ENCODE peak calls at places on chromosomes 6 and 20, in six cellular contexts. W is MCF 10A, J is A673, R is fibroblast of lung, A is GM12878, U is adrenal gland. H is an unnamed sample.

GRCh38 chr6:1086446-1086845 is 225.5 kb upstream of the FOXQ1 start:
- DNase-seq in W (no peak), J (no peak), R (no peak), A (no peak), U (no peak), H (no peak)

GRCh38 chr6:170128811-170129681 is 161.8 kb downstream of the DLL1 start:
- DNase-seq in W (no peak), J (no peak), R (no peak), A (no peak), U (peak; percentile 8), H (no peak)

GRCh38 chr6:21592953-21593352 is 598 bp upstream of the SOX4 start:
- DNase-seq in W (no peak), J (no peak), R (no peak), A (no peak), U (no peak), H (no peak)

GRCh38 chr20:29298759-29299613 is 1958.5 kb upstream of the DEFB115 start:
- DNase-seq in W (no peak), J (no peak), R (peak; percentile 16), A (no peak), U (no peak), H (no peak)

GRCh38 chr6:52415917-52416628 is 4.1 kb upstream of the EFHC1 start:
- DNase-seq in W (peak; percentile 29), J (no peak), R (peak; percentile 56), A (no peak), U (no peak), H (no peak)

GRCh38 chr6:20404641-20405032 is 3.0 kb downstream of the E2F3 start:
- DNase-seq in W (peak; percentile 76), J (peak; percentile 87), R (peak; percentile 74), A (peak; percentile 56), U (peak; percentile 46), H (peak; percentile 71)

GRCh38 chr6:112235956-112236355 is 18.4 kb downstream of the LAMA4 start:
- DNase-seq in W (peak; percentile 47), J (no peak), R (peak; percentile 81), A (no peak), U (no peak), H (no peak)

GRCh38 chr6:31356216-31356945 is 598 bp downstream of the HLA-B start:
- DNase-seq in W (peak; percentile 8), J (peak; percentile 20), R (peak; percentile 30), A (no peak), U (peak; percentile 46), H (peak; percentile 30)

GRCh38 chr6:46893648-46894047 is 28.1 kb downstream of the ADGRF5 start:
- DNase-seq in W (no peak), J (no peak), R (no peak), A (no peak), U (peak; percentile 31), H (no peak)

GRCh38 chr20:61918548-61918947 is 147.1 kb downstream of the TAF4 start:
- DNase-seq in W (no peak), J (no peak), R (no peak), A (no peak), U (no peak), H (no peak)

GRCh38 chr6:162964703-162965140 is 236.9 kb downstream of the PACRG start:
- DNase-seq in W (peak; percentile 93), J (peak; percentile 89), R (peak; percentile 100), A (no peak), U (peak; percentile 29), H (no peak)

GRCh38 chr6:56916849-56917551 is 37.9 kb upstream of the BEND6 start:
- DNase-seq in W (no peak), J (no peak), R (no peak), A (no peak), U (no peak), H (no peak)

GRCh38 chr6:104625536-104625935 is 234.2 kb downstream of the HACE1 start:
- DNase-seq in W (peak; percentile 96), J (no peak), R (peak; percentile 3), A (no peak), U (no peak), H (no peak)

GRCh38 chr6:158347335-158347734 is 35.1 kb downstream of the TULP4 start:
- DNase-seq in W (no peak), J (no peak), R (no peak), A (no peak), U (no peak), H (no peak)

GRCh38 chr6:56104591-56104990 is 142.8 kb downstream of the COL21A1 start:
- DNase-seq in W (no peak), J (no peak), R (no peak), A (no peak), U (no peak), H (no peak)

GRCh38 chr20:58293453-58293852 is 16.1 kb upstream of the RAB22A start:
- DNase-seq in W (peak; percentile 14), J (peak; percentile 75), R (no peak), A (no peak), U (no peak), H (peak; percentile 71)

GRCh38 chr6:85124472-85125428 is 325.1 kb upstream of the NT5E start:
- DNase-seq in W (peak; percentile 32), J (peak; percentile 41), R (peak; percentile 79), A (no peak), U (no peak), H (no peak)

GRCh38 chr6:107323133-107323785 is 136.1 kb downstream of the PDSS2 start:
- DNase-seq in W (no peak), J (no peak), R (peak; percentile 70), A (no peak), U (no peak), H (no peak)

GRCh38 chr6:130233332-130233731 is 10.6 kb upstream of the SAMD3 start:
- DNase-seq in W (no peak), J (no peak), R (no peak), A (no peak), U (no peak), H (no peak)

DNA sequence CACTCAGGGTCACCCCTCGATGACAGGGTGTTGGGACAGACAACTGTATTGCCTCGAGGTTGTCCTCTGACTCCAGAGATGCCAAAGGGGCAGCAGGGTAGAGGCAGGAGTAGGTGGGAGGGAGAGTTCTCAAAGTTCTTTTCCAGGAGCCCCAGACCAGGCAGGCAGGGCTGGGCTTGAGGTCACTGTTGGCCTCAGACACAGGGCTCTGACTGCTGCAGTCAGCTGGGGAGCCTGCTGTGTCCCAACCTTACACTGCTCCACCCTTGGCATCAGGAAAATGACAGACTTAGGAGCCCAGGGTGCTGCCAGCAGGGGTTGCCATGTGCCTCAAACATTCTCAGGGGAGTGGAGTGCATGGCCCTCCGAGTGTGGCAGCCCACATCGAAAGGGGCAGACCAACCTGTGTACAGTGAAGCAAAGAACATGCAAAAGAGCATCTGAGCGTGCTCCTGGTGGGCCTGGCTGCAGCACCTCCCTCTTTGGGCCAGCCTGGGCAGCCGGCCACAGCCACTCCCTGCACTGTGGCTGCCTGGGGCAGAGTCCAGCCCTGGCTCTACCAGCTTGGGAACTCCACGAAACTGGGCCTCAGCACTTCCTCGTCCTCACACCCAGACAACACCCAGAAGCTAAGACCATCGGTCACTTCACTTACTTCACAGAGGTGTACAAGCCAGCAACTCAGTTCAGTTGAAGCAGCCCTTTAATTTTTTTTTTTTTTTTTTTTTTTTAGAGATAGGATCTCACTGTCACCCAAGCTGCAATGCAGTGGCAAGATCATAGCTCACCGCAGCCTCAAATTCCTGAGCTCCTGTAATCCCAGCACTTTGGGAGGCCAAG is 24.0 kb downstream of the C6orf132 start:
- DNase-seq in W (peak; percentile 89), J (no peak), R (no peak), A (no peak), U (peak; percentile 46), H (no peak)
- TF ChIP-seq CTCF in W (no peak), J (no peak), R (no peak), A (no peak), U (no peak), H (no peak)

DNA sequence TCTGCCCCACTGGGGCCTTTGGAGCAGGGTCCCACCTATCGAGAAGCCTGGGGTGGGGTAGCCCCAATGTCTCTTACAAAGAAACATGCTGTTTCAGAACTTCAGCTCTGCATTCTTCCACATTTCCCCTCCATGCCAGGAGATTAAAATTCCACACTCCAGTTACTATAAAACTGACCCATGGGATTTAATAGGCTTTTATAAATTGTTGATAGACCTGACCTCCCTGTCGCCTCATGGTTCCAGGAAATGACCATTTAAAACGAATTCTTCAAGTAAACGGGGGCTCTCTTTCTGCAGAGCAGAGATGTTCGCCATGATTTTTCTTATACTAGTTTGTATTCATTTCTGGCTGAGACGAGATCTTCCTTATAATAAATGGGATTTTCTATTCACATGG is 19.3 kb downstream of the RIN2 start:
- DNase-seq in W (no peak), J (no peak), R (no peak), A (no peak), U (no peak), H (no peak)
- TF ChIP-seq CTCF in W (no peak), J (no peak), R (no peak), A (no peak), U (no peak), H (no peak)

GRCh38 chr6:24720604-24721460 is 1.9 kb upstream of the C6orf62 start:
- DNase-seq in W (peak; percentile 100), J (peak; percentile 100), R (peak; percentile 100), A (peak; percentile 98), U (peak; percentile 100), H (peak; percentile 99)
- TF ChIP-seq CTCF in W (no peak), J (no peak), R (no peak), A (no peak), U (peak; percentile 35), H (no peak)

GRCh38 chr6:25138024-25138696 is 141.0 kb upstream of the CARMIL1 start:
- DNase-seq in W (peak; percentile 84), J (peak; percentile 60), R (peak; percentile 85), A (peak; percentile 81), U (peak; percentile 70), H (no peak)
- TF ChIP-seq CTCF in W (peak; percentile 17), J (no peak), R (peak; percentile 47), A (peak; percentile 25), U (peak; percentile 53), H (no peak)